ENCODE peak calls at places on chromosomes 12 and 14, in seven cellular contexts. S is tibial artery; B is iPS DF 6.9; A is Caco-2; N is heart right ventricle; J is T-helper 1 cell; P is activated T-helper 1 cell treated with anti-CD3 and anti-CD28 coated beads, Interleukin-2, amount 50 U/mL, for 16 hours. Q is an unnamed sample.

GRCh38 chr14:61671086-61671485 is 24.2 kb upstream of the HIF1A start:
- DNase-seq in N (no peak), S (no peak), J (no peak), B (no peak), A (no peak), P (no peak), Q (no peak)

GRCh38 chr14:58701576-58701975 is 63.8 kb downstream of the DACT1 start:
- DNase-seq in P (no peak), J (no peak), S (peak; percentile 23), B (no peak), A (no peak), N (no peak), Q (no peak)

GRCh38 chr14:65940056-65940735 is 527.7 kb downstream of the FUT8 start:
- DNase-seq in A (peak; percentile 40), P (no peak), J (no peak), S (no peak), B (no peak), N (no peak), Q (no peak)

GRCh38 chr12:62371661-62372060 is 95.0 kb upstream of the MON2 start:
- DNase-seq in S (no peak), B (no peak), P (no peak), N (no peak), A (no peak), J (no peak), Q (no peak)

GRCh38 chr12:121872546-121873223 is 14.0 kb upstream of the HPD start:
- DNase-seq in S (no peak), A (no peak), P (no peak), B (no peak), N (peak; percentile 9), J (no peak), Q (no peak)

GRCh38 chr12:76284816-76285750 is 63.1 kb downstream of the BBS10 start:
- DNase-seq in B (no peak), S (no peak), N (no peak), J (no peak), A (peak; percentile 50), P (no peak), Q (no peak)

GRCh38 chr14:91269076-91269991 is 24.8 kb upstream of the GPR68 start:
- DNase-seq in S (no peak), A (no peak), N (no peak), J (no peak), P (no peak), B (no peak), Q (no peak)

GRCh38 chr14:93059917-93060545 is 55.7 kb downstream of the ITPK1 start:
- DNase-seq in B (no peak), P (no peak), A (peak; percentile 31), J (no peak), N (no peak), S (no peak), Q (no peak)

GRCh38 chr12:115470526-115470925 is 786.6 kb upstream of the TBX3 start:
- DNase-seq in B (no peak), S (no peak), P (no peak), A (no peak), N (no peak), J (no peak), Q (no peak)

GRCh38 chr12:2507811-2508210 is 287.0 kb upstream of the FKBP4 start:
- DNase-seq in A (no peak), J (no peak), B (no peak), S (no peak), N (no peak), P (no peak), Q (no peak)

GRCh38 chr12:10182662-10183061 is 3.8 kb downstream of the TMEM52B start:
- DNase-seq in A (no peak), P (no peak), J (no peak), B (no peak), N (no peak), S (no peak), Q (no peak)

GRCh38 chr12:47799357-47799955 is 20.2 kb downstream of the HDAC7 start:
- DNase-seq in A (no peak), J (no peak), P (no peak), S (peak; percentile 72), N (peak; percentile 70), B (no peak), Q (no peak)

GRCh38 chr14:102891556-102891955 is 30.9 kb upstream of the AMN start:
- DNase-seq in J (no peak), N (no peak), S (no peak), B (no peak), A (no peak), P (no peak), Q (no peak)

GRCh38 chr12:19778111-19778688 is 338.9 kb downstream of the AEBP2 start:
- DNase-seq in A (no peak), S (no peak), N (no peak), J (no peak), P (no peak), B (no peak), Q (no peak)

GRCh38 chr14:95998656-95999055 is 40.5 kb upstream of the C14orf132 start:
- DNase-seq in P (no peak), S (no peak), J (no peak), A (no peak), B (no peak), N (no peak), Q (no peak)

GRCh38 chr12:89756638-89757321 is 48.1 kb upstream of the ATP2B1 start:
- DNase-seq in J (no peak), P (no peak), B (no peak), N (peak; percentile 9), A (peak; percentile 47), S (no peak), Q (no peak)

GRCh38 chr12:25691865-25692114 is 138.7 kb upstream of the LMNTD1 start:
- DNase-seq in S (no peak), A (no peak), B (no peak), N (no peak), P (no peak), J (no peak), Q (no peak)

GRCh38 chr14:60926002-60926401 is 54.9 kb downstream of the TRMT5 start:
- DNase-seq in S (no peak), N (no peak), A (no peak), J (no peak), P (no peak), B (no peak), Q (no peak)